ENCODE peak calls at places on chromosomes 7 and 10, in nine cellular contexts. One of them, this sample, is unnamed.
A peak's percentile ranks its signal among the peaks of the same experiment; 100 is the strongest.

GRCh38 chr10:639751-640672 is 49.5 kb downstream of the DIP2C start:
- DNase-seq in EL: no peak
- DNase-seq in retina: no peak
- DNase-seq in IMR-90: no peak
- DNase-seq in dermis microvascular lymphatic vessel endothelial cell: no peak
- DNase-seq in stimulated activated CD4-positive, alpha-beta T cell treated with anti-CD3 and anti-CD28 coated beads, Interleukin-15, amount 100 ng/mL, for 24 hours: no peak
- DNase-seq in brain pericyte: no peak
- DNase-seq in HT1080: no peak
- DNase-seq in progenitor cell of endocrine pancreas: no peak
- DNase-seq in this sample: no peak

GRCh38 chr7:28623863-28624262 is 211.5 kb downstream of the CREB5 start:
- DNase-seq in EL: no peak
- DNase-seq in retina: no peak
- DNase-seq in IMR-90: no peak
- DNase-seq in dermis microvascular lymphatic vessel endothelial cell: peak; percentile 8
- DNase-seq in stimulated activated CD4-positive, alpha-beta T cell treated with anti-CD3 and anti-CD28 coated beads, Interleukin-15, amount 100 ng/mL, for 24 hours: no peak
- DNase-seq in brain pericyte: no peak
- DNase-seq in HT1080: no peak
- DNase-seq in progenitor cell of endocrine pancreas: no peak
- DNase-seq in this sample: no peak

GRCh38 chr7:117971581-117972244 is 98.5 kb upstream of the CTTNBP2 start:
- DNase-seq in EL: no peak
- DNase-seq in retina: no peak
- DNase-seq in IMR-90: no peak
- DNase-seq in dermis microvascular lymphatic vessel endothelial cell: no peak
- DNase-seq in stimulated activated CD4-positive, alpha-beta T cell treated with anti-CD3 and anti-CD28 coated beads, Interleukin-15, amount 100 ng/mL, for 24 hours: no peak
- DNase-seq in brain pericyte: no peak
- DNase-seq in HT1080: no peak
- DNase-seq in progenitor cell of endocrine pancreas: no peak
- DNase-seq in this sample: no peak

GRCh38 chr7:31642681-31643115 is 44.3 kb upstream of the PPP1R17 start:
- DNase-seq in EL: no peak
- DNase-seq in retina: no peak
- DNase-seq in IMR-90: no peak
- DNase-seq in dermis microvascular lymphatic vessel endothelial cell: no peak
- DNase-seq in stimulated activated CD4-positive, alpha-beta T cell treated with anti-CD3 and anti-CD28 coated beads, Interleukin-15, amount 100 ng/mL, for 24 hours: no peak
- DNase-seq in brain pericyte: no peak
- DNase-seq in HT1080: no peak
- DNase-seq in progenitor cell of endocrine pancreas: no peak
- DNase-seq in this sample: no peak

GRCh38 chr7:25820432-25821040 is 331.5 kb upstream of the NFE2L3 start:
- DNase-seq in EL: no peak
- DNase-seq in retina: no peak
- DNase-seq in IMR-90: no peak
- DNase-seq in dermis microvascular lymphatic vessel endothelial cell: peak; percentile 31
- DNase-seq in stimulated activated CD4-positive, alpha-beta T cell treated with anti-CD3 and anti-CD28 coated beads, Interleukin-15, amount 100 ng/mL, for 24 hours: peak; percentile 21
- DNase-seq in brain pericyte: no peak
- DNase-seq in HT1080: peak; percentile 25
- DNase-seq in progenitor cell of endocrine pancreas: no peak
- DNase-seq in this sample: no peak

GRCh38 chr7:31051598-31052503 is at the start of gene ADCYAP1R1:
- DNase-seq in EL: no peak
- DNase-seq in retina: peak; percentile 40
- DNase-seq in IMR-90: no peak
- DNase-seq in dermis microvascular lymphatic vessel endothelial cell: no peak
- DNase-seq in stimulated activated CD4-positive, alpha-beta T cell treated with anti-CD3 and anti-CD28 coated beads, Interleukin-15, amount 100 ng/mL, for 24 hours: no peak
- DNase-seq in brain pericyte: no peak
- DNase-seq in HT1080: no peak
- DNase-seq in progenitor cell of endocrine pancreas: peak; percentile 28
- DNase-seq in this sample: no peak

GRCh38 chr7:41918597-41918996 is 215.7 kb upstream of the INHBA start:
- DNase-seq in EL: peak; percentile 81
- DNase-seq in retina: no peak
- DNase-seq in IMR-90: peak; percentile 98
- DNase-seq in dermis microvascular lymphatic vessel endothelial cell: peak; percentile 3
- DNase-seq in stimulated activated CD4-positive, alpha-beta T cell treated with anti-CD3 and anti-CD28 coated beads, Interleukin-15, amount 100 ng/mL, for 24 hours: no peak
- DNase-seq in brain pericyte: peak; percentile 61
- DNase-seq in HT1080: peak; percentile 81
- DNase-seq in progenitor cell of endocrine pancreas: no peak
- DNase-seq in this sample: no peak

GRCh38 chr10:115772606-115773005 is 500.4 kb downstream of the GFRA1 start:
- DNase-seq in EL: peak; percentile 87
- DNase-seq in retina: no peak
- DNase-seq in IMR-90: peak; percentile 90
- DNase-seq in dermis microvascular lymphatic vessel endothelial cell: no peak
- DNase-seq in stimulated activated CD4-positive, alpha-beta T cell treated with anti-CD3 and anti-CD28 coated beads, Interleukin-15, amount 100 ng/mL, for 24 hours: no peak
- DNase-seq in brain pericyte: no peak
- DNase-seq in HT1080: peak; percentile 70
- DNase-seq in progenitor cell of endocrine pancreas: no peak
- DNase-seq in this sample: no peak

GRCh38 chr10:63697956-63698814 is 177.0 kb downstream of the REEP3 start:
- DNase-seq in EL: no peak
- DNase-seq in retina: no peak
- DNase-seq in IMR-90: no peak
- DNase-seq in dermis microvascular lymphatic vessel endothelial cell: no peak
- DNase-seq in stimulated activated CD4-positive, alpha-beta T cell treated with anti-CD3 and anti-CD28 coated beads, Interleukin-15, amount 100 ng/mL, for 24 hours: no peak
- DNase-seq in brain pericyte: no peak
- DNase-seq in HT1080: no peak
- DNase-seq in progenitor cell of endocrine pancreas: no peak
- DNase-seq in this sample: no peak

GRCh38 chr7:106844286-106844997 is 20.6 kb upstream of the PIK3CG start:
- DNase-seq in EL: no peak
- DNase-seq in retina: no peak
- DNase-seq in IMR-90: no peak
- DNase-seq in dermis microvascular lymphatic vessel endothelial cell: no peak
- DNase-seq in stimulated activated CD4-positive, alpha-beta T cell treated with anti-CD3 and anti-CD28 coated beads, Interleukin-15, amount 100 ng/mL, for 24 hours: no peak
- DNase-seq in brain pericyte: no peak
- DNase-seq in HT1080: no peak
- DNase-seq in progenitor cell of endocrine pancreas: no peak
- DNase-seq in this sample: peak; percentile 40

GRCh38 chr10:29240991-29241660 is 47.7 kb upstream of the LYZL1 start:
- DNase-seq in EL: no peak
- DNase-seq in retina: no peak
- DNase-seq in IMR-90: no peak
- DNase-seq in dermis microvascular lymphatic vessel endothelial cell: no peak
- DNase-seq in stimulated activated CD4-positive, alpha-beta T cell treated with anti-CD3 and anti-CD28 coated beads, Interleukin-15, amount 100 ng/mL, for 24 hours: no peak
- DNase-seq in brain pericyte: no peak
- DNase-seq in HT1080: no peak
- DNase-seq in progenitor cell of endocrine pancreas: no peak
- DNase-seq in this sample: peak; percentile 54

GRCh38 chr10:124690971-124691370 is 53.2 kb downstream of the FAM53B start:
- DNase-seq in EL: no peak
- DNase-seq in retina: no peak
- DNase-seq in IMR-90: no peak
- DNase-seq in dermis microvascular lymphatic vessel endothelial cell: no peak
- DNase-seq in stimulated activated CD4-positive, alpha-beta T cell treated with anti-CD3 and anti-CD28 coated beads, Interleukin-15, amount 100 ng/mL, for 24 hours: no peak
- DNase-seq in brain pericyte: no peak
- DNase-seq in HT1080: no peak
- DNase-seq in progenitor cell of endocrine pancreas: no peak
- DNase-seq in this sample: no peak

GRCh38 chr10:5556576-5556975 is 31.8 kb downstream of the CALML3 start:
- DNase-seq in EL: no peak
- DNase-seq in retina: no peak
- DNase-seq in IMR-90: no peak
- DNase-seq in dermis microvascular lymphatic vessel endothelial cell: no peak
- DNase-seq in stimulated activated CD4-positive, alpha-beta T cell treated with anti-CD3 and anti-CD28 coated beads, Interleukin-15, amount 100 ng/mL, for 24 hours: no peak
- DNase-seq in brain pericyte: no peak
- DNase-seq in HT1080: no peak
- DNase-seq in progenitor cell of endocrine pancreas: no peak
- DNase-seq in this sample: no peak

GRCh38 chr10:122343936-122344335 is 30.6 kb upstream of the PLEKHA1 start:
- DNase-seq in EL: no peak
- DNase-seq in retina: no peak
- DNase-seq in IMR-90: no peak
- DNase-seq in dermis microvascular lymphatic vessel endothelial cell: no peak
- DNase-seq in stimulated activated CD4-positive, alpha-beta T cell treated with anti-CD3 and anti-CD28 coated beads, Interleukin-15, amount 100 ng/mL, for 24 hours: no peak
- DNase-seq in brain pericyte: no peak
- DNase-seq in HT1080: no peak
- DNase-seq in progenitor cell of endocrine pancreas: no peak
- DNase-seq in this sample: no peak

GRCh38 chr7:94366827-94367226 is 27.9 kb upstream of the COL1A2 start:
- DNase-seq in EL: no peak
- DNase-seq in retina: no peak
- DNase-seq in IMR-90: no peak
- DNase-seq in dermis microvascular lymphatic vessel endothelial cell: no peak
- DNase-seq in stimulated activated CD4-positive, alpha-beta T cell treated with anti-CD3 and anti-CD28 coated beads, Interleukin-15, amount 100 ng/mL, for 24 hours: no peak
- DNase-seq in brain pericyte: no peak
- DNase-seq in HT1080: peak; percentile 26
- DNase-seq in progenitor cell of endocrine pancreas: no peak
- DNase-seq in this sample: no peak

GRCh38 chr7:125516194-125516593 is 586.6 kb upstream of the POT1 start:
- DNase-seq in EL: no peak
- DNase-seq in retina: no peak
- DNase-seq in IMR-90: no peak
- DNase-seq in dermis microvascular lymphatic vessel endothelial cell: no peak
- DNase-seq in stimulated activated CD4-positive, alpha-beta T cell treated with anti-CD3 and anti-CD28 coated beads, Interleukin-15, amount 100 ng/mL, for 24 hours: no peak
- DNase-seq in brain pericyte: no peak
- DNase-seq in HT1080: no peak
- DNase-seq in progenitor cell of endocrine pancreas: no peak
- DNase-seq in this sample: no peak

GRCh38 chr10:71436268-71436922 is 39.7 kb downstream of the CDH23 start:
- DNase-seq in EL: no peak
- DNase-seq in retina: no peak
- DNase-seq in IMR-90: no peak
- DNase-seq in dermis microvascular lymphatic vessel endothelial cell: peak; percentile 15
- DNase-seq in stimulated activated CD4-positive, alpha-beta T cell treated with anti-CD3 and anti-CD28 coated beads, Interleukin-15, amount 100 ng/mL, for 24 hours: no peak
- DNase-seq in brain pericyte: no peak
- DNase-seq in HT1080: no peak
- DNase-seq in progenitor cell of endocrine pancreas: no peak
- DNase-seq in this sample: no peak

GRCh38 chr10:92880233-92880861 is 32.0 kb downstream of the EXOC6 start:
- DNase-seq in EL: peak; percentile 52
- DNase-seq in retina: peak; percentile 39
- DNase-seq in IMR-90: peak; percentile 63
- DNase-seq in dermis microvascular lymphatic vessel endothelial cell: peak; percentile 72
- DNase-seq in stimulated activated CD4-positive, alpha-beta T cell treated with anti-CD3 and anti-CD28 coated beads, Interleukin-15, amount 100 ng/mL, for 24 hours: no peak
- DNase-seq in brain pericyte: no peak
- DNase-seq in HT1080: peak; percentile 56
- DNase-seq in progenitor cell of endocrine pancreas: no peak
- DNase-seq in this sample: no peak

GRCh38 chr10:30553018-30553624 is 76.4 kb downstream of the LYZL2 start:
- DNase-seq in EL: no peak
- DNase-seq in retina: peak; percentile 67
- DNase-seq in IMR-90: no peak
- DNase-seq in dermis microvascular lymphatic vessel endothelial cell: no peak
- DNase-seq in stimulated activated CD4-positive, alpha-beta T cell treated with anti-CD3 and anti-CD28 coated beads, Interleukin-15, amount 100 ng/mL, for 24 hours: no peak
- DNase-seq in brain pericyte: no peak
- DNase-seq in HT1080: no peak
- DNase-seq in progenitor cell of endocrine pancreas: no peak
- DNase-seq in this sample: no peak

GRCh38 chr10:71513896-71514295 is 117.2 kb downstream of the CDH23 start:
- DNase-seq in EL: no peak
- DNase-seq in retina: no peak
- DNase-seq in IMR-90: no peak
- DNase-seq in dermis microvascular lymphatic vessel endothelial cell: no peak
- DNase-seq in stimulated activated CD4-positive, alpha-beta T cell treated with anti-CD3 and anti-CD28 coated beads, Interleukin-15, amount 100 ng/mL, for 24 hours: no peak
- DNase-seq in brain pericyte: no peak
- DNase-seq in HT1080: no peak
- DNase-seq in progenitor cell of endocrine pancreas: no peak
- DNase-seq in this sample: no peak

GRCh38 chr7:143388491-143389101 is 7.5 kb downstream of the ZYX start:
- DNase-seq in EL: no peak
- DNase-seq in retina: no peak
- DNase-seq in IMR-90: no peak
- DNase-seq in dermis microvascular lymphatic vessel endothelial cell: no peak
- DNase-seq in stimulated activated CD4-positive, alpha-beta T cell treated with anti-CD3 and anti-CD28 coated beads, Interleukin-15, amount 100 ng/mL, for 24 hours: no peak
- DNase-seq in brain pericyte: no peak
- DNase-seq in HT1080: no peak
- DNase-seq in progenitor cell of endocrine pancreas: no peak
- DNase-seq in this sample: no peak

GRCh38 chr7:98805956-98806838 is 63.6 kb downstream of the TMEM130 start:
- DNase-seq in EL: no peak
- DNase-seq in retina: no peak
- DNase-seq in IMR-90: no peak
- DNase-seq in dermis microvascular lymphatic vessel endothelial cell: no peak
- DNase-seq in stimulated activated CD4-positive, alpha-beta T cell treated with anti-CD3 and anti-CD28 coated beads, Interleukin-15, amount 100 ng/mL, for 24 hours: no peak
- DNase-seq in brain pericyte: no peak
- DNase-seq in HT1080: no peak
- DNase-seq in progenitor cell of endocrine pancreas: no peak
- DNase-seq in this sample: no peak

GRCh38 chr7:112930787-112931186 is 140.6 kb upstream of the TMEM168 start:
- DNase-seq in EL: no peak
- DNase-seq in retina: no peak
- DNase-seq in IMR-90: peak; percentile 76
- DNase-seq in dermis microvascular lymphatic vessel endothelial cell: no peak
- DNase-seq in stimulated activated CD4-positive, alpha-beta T cell treated with anti-CD3 and anti-CD28 coated beads, Interleukin-15, amount 100 ng/mL, for 24 hours: no peak
- DNase-seq in brain pericyte: no peak
- DNase-seq in HT1080: no peak
- DNase-seq in progenitor cell of endocrine pancreas: no peak
- DNase-seq in this sample: no peak